ENCODE peak calls at places on chromosomes 6 and 20, in four cellular contexts. C is H1, Y is AG04450, S is lower lobe of right lung. K is an unnamed sample.
A peak's percentile ranks its signal among the peaks of the same experiment; 100 is the strongest.

GRCh38 chr6:71419954-71420692 is 131.5 kb downstream of the OGFRL1 start:
- DNase-seq in C (no peak), Y (no peak), S (peak; percentile 70), K (no peak)

GRCh38 chr6:167978607-167979006 is 18.9 kb upstream of the KIF25 start:
- DNase-seq in C (no peak), Y (no peak), S (no peak), K (no peak)

GRCh38 chr6:82818727-82819126 is 246.9 kb downstream of the UBE3D start:
- DNase-seq in C (no peak), Y (peak; percentile 46), S (no peak), K (no peak)

GRCh38 chr6:45156075-45156474 is 172.1 kb upstream of the RUNX2 start:
- DNase-seq in C (no peak), Y (no peak), S (no peak), K (no peak)

GRCh38 chr6:132298344-132298949 is 102.8 kb downstream of the MOXD1 start:
- DNase-seq in C (peak; percentile 53), Y (peak; percentile 37), S (no peak), K (no peak)

GRCh38 chr6:154230390-154230789 is 126.2 kb downstream of the IPCEF1 start:
- DNase-seq in C (no peak), Y (no peak), S (no peak), K (no peak)

GRCh38 chr6:3389390-3390167 is 67.3 kb downstream of the SLC22A23 start:
- DNase-seq in C (no peak), Y (no peak), S (no peak), K (no peak)

GRCh38 chr20:11271319-11271718 is 597.5 kb upstream of the JAG1 start:
- DNase-seq in C (peak; percentile 66), Y (no peak), S (no peak), K (no peak)

GRCh38 chr6:108732101-108732870 is 115.9 kb upstream of the ARMC2 start:
- DNase-seq in C (no peak), Y (no peak), S (no peak), K (peak; percentile 76)

GRCh38 chr6:127120787-127121636 is 2.5 kb downstream of the RSPO3 start:
- DNase-seq in C (peak; percentile 89), Y (peak; percentile 29), S (peak; percentile 79), K (peak; percentile 61)

GRCh38 chr6:127119361-127120108 is 1.1 kb downstream of the RSPO3 start:
- DNase-seq in C (peak; percentile 81), Y (no peak), S (peak; percentile 48), K (peak; percentile 59)

GRCh38 chr6:127118505-127119360 is at the start of gene RSPO3:
- DNase-seq in C (peak; percentile 79), Y (no peak), S (peak; percentile 47), K (no peak)

GRCh38 chr6:127121637-127121960 is 3.1 kb downstream of the RSPO3 start:
- DNase-seq in C (no peak), Y (no peak), S (no peak), K (no peak)

GRCh38 chr6:127120109-127120786 is 1.8 kb downstream of the RSPO3 start:
- DNase-seq in C (peak; percentile 70), Y (no peak), S (peak; percentile 44), K (no peak)
- H3K27me3 ChIP-seq in C (peaks cover 29% of the 10 kb centered on the region), Y (peaks cover 43% of the 10 kb centered on the region), S (peaks cover 38% of the 10 kb centered on the region), K (peaks cover 80% of the 10 kb centered on the region)

DNA sequence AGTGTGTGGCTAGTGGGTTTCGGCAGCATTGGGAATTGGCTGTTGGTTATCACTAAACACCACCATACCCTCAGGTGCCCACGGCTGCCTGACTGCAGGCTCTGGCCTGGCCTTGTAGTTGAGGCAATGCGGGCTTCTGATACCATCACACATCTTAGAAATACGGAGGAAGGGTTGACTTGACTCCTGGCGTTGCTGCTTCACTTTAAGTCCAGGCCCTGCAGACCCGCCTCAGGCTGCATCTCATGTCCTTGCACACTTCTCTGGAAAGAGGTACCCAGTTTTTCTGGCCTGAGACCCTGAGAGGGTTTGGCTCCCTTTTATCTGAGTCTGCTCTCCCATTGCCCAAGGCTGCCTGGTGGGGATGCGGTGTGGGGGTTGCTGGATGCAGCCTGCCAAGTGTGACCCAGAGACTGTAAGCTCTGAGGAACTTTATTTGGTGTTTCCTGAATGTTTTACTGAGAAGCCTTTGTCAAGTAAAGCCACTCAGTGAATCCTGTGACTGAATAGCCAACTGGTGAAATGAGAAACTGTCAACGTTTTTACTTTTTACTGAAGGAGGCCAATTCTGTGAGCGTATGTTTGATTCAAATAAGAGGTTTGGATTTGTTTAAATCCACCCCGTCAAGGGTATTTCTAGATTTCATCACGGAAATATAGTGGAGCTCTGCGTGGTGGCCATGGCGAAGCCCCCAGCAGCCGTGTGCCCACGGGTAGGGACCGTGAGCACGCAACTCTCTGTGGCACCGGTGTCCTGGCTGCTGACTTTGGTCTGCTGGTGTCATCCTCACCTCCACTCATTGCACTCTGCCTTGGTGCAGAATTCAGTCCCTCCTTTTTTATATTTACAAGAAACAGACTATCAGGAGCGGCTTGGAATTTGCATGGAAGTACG is 160.1 kb downstream of the DTNBP1 start:
- DNase-seq in C (no peak), Y (no peak), S (no peak), K (no peak)
- TF ChIP-seq CTCF in C (no peak), Y (no peak), S (no peak), K (no peak)

GRCh38 chr6:27293436-27294152 is 18.5 kb downstream of the POM121L2 start:
- DNase-seq in C (peak; percentile 91), Y (no peak), S (no peak), K (no peak)

GRCh38 chr6:27290065-27290849 is 21.8 kb downstream of the POM121L2 start:
- DNase-seq in C (peak; percentile 84), Y (no peak), S (no peak), K (no peak)

GRCh38 chr6:27287751-27288135 is 24.3 kb downstream of the POM121L2 start:
- DNase-seq in C (no peak), Y (no peak), S (no peak), K (no peak)

GRCh38 chr6:27288136-27289044 is 23.7 kb downstream of the POM121L2 start:
- DNase-seq in C (peak; percentile 77), Y (no peak), S (no peak), K (no peak)

GRCh38 chr6:27290850-27291208 is 21.2 kb downstream of the POM121L2 start:
- DNase-seq in C (no peak), Y (no peak), S (no peak), K (no peak)
- H3K27me3 ChIP-seq in C (peaks cover 3% of the 10 kb centered on the region), Y (peaks cover 38% of the 10 kb centered on the region), S (peaks cover 100% of the 10 kb centered on the region), K (no peaks in the 10 kb centered on the region)

DNA sequence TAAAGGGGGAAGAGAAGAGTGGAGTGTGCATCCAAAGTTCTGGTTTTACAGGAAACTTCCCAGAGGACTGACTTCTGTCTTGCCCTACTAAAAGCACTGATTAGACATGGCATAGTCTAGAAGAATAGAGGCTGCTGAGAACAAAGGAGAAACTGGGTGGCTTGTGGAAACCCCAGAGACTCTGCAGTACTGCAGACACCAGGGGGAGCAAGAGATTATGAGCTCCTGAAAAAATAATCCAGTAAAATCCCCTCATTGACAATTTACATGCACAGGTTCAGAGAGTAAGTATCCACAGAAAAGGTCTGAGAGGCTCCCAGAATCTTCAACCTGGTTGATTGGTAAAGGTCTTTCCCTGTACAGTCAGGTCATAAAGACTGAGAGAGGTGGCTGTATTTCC is 48.7 kb upstream of the CLVS2 start:
- DNase-seq in C (peak; percentile 47), Y (no peak), S (no peak), K (no peak)
- TF ChIP-seq CTCF in C (peak; percentile 19), Y (no peak), S (no peak), K (peak; percentile 61)

GRCh38 chr20:58229198-58229802 is 847 bp upstream of the ANKRD60 start:
- DNase-seq in C (no peak), Y (no peak), S (no peak), K (no peak)
- H3K27me3 ChIP-seq in C (peaks cover 1% of the 10 kb centered on the region), Y (peaks cover 29% of the 10 kb centered on the region), S (peaks cover 41% of the 10 kb centered on the region), K (peaks cover 49% of the 10 kb centered on the region)